ENCODE peak calls at places on chromosome 1, in eight cellular contexts. F is cardiac muscle cell; Q is CD8-positive, alpha-beta memory T cell; J is heart left ventricle; V is body of pancreas; I is HAP-1; H is DND-41; G is uterus. R is an unnamed sample.
A peak's percentile ranks its signal among the peaks of the same experiment; 100 is the strongest.

GRCh38 chr1:226867461-226868054 is 2.9 kb upstream of the PSEN2 start:
- DNase-seq in F (no peak), G (no peak), V (no peak), J (no peak), I (no peak), H (no peak), Q (no peak), R (no peak)

GRCh38 chr1:108708726-108709660 is 3.7 kb upstream of the FNDC7 start:
- DNase-seq in H (peak; percentile 41), G (no peak), Q (peak; percentile 81), V (no peak), J (no peak), F (no peak), I (peak; percentile 50), R (peak; percentile 78)

GRCh38 chr1:202873026-202873425 is 15.9 kb downstream of the RABIF start:
- DNase-seq in Q (no peak), F (no peak), V (no peak), G (no peak), J (no peak), H (no peak), I (no peak), R (peak; percentile 31)

GRCh38 chr1:77228836-77229235 is 9.6 kb upstream of the PIGK start:
- DNase-seq in F (no peak), J (no peak), I (peak; percentile 10), Q (no peak), H (no peak), G (no peak), V (no peak), R (no peak)

GRCh38 chr1:170097449-170097948 is 23.0 kb upstream of the KIFAP3 start:
- DNase-seq in H (no peak), V (no peak), G (no peak), F (no peak), Q (no peak), I (no peak), J (no peak), R (no peak)

GRCh38 chr1:2414297-2414958 is 2.1 kb upstream of the PEX10 start:
- DNase-seq in Q (peak; percentile 87), V (peak; percentile 77), G (peak; percentile 77), J (peak; percentile 70), H (peak; percentile 79), I (peak; percentile 87), F (peak; percentile 73), R (peak; percentile 95)

GRCh38 chr1:39951951-39952350 is 3.0 kb upstream of the MFSD2A start:
- DNase-seq in J (no peak), V (no peak), G (no peak), Q (no peak), H (no peak), F (no peak), I (no peak), R (no peak)

GRCh38 chr1:91099746-91100621 is 78.1 kb upstream of the ZNF644 start:
- DNase-seq in V (no peak), H (no peak), Q (peak; percentile 50), G (no peak), I (no peak), F (no peak), J (no peak), R (no peak)

GRCh38 chr1:218366322-218367052 is 21.4 kb downstream of the TGFB2 start:
- DNase-seq in I (no peak), V (no peak), G (no peak), H (no peak), J (no peak), F (no peak), Q (no peak), R (no peak)

GRCh38 chr1:36874271-36875017 is 159.9 kb downstream of the GRIK3 start:
- DNase-seq in H (no peak), J (no peak), V (peak; percentile 3), Q (no peak), I (no peak), G (no peak), F (no peak), R (no peak)

GRCh38 chr1:206710457-206710823 is 25.7 kb downstream of the MAPKAPK2 start:
- DNase-seq in H (no peak), J (no peak), G (no peak), Q (no peak), F (no peak), I (no peak), V (no peak), R (no peak)

GRCh38 chr1:206708882-206709281 is 24.2 kb downstream of the MAPKAPK2 start:
- DNase-seq in G (no peak), Q (no peak), V (no peak), I (no peak), J (no peak), F (no peak), H (no peak), R (no peak)

GRCh38 chr1:206708058-206708457 is 23.4 kb downstream of the MAPKAPK2 start:
- DNase-seq in F (no peak), J (peak; percentile 51), V (no peak), Q (no peak), I (no peak), G (no peak), H (no peak), R (peak; percentile 84)

GRCh38 chr1:206709772-206710456 is 25.2 kb downstream of the MAPKAPK2 start:
- DNase-seq in Q (no peak), I (no peak), V (no peak), J (no peak), G (no peak), F (no peak), H (no peak), R (no peak)

DNA sequence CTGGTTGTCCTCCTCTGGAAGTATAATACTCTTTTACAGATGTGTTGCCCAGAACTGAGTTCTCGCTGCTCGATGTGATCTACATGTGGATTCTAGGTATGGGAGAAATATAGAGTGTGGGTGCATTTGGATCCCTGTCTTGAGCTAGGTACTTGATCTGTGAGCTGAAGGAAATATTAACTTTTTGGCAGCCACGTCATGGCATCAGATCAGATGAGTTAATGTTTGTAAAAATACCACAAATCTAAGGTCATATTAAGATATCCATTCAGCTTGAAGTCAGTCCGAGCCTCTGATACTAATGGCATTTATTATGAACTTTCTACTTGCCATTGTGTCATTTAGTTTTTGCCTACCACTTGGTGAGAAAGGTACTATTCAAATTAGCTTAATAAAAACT is 24.6 kb downstream of the MAPKAPK2 start:
- DNase-seq in G (no peak), J (no peak), I (no peak), Q (no peak), H (no peak), V (no peak), F (no peak), R (no peak)
- H3K4me1 ChIP-seq in G (peaks cover 7% of the 10 kb centered on the region), J (peaks cover 90% of the 10 kb centered on the region), I (peaks cover 9% of the 10 kb centered on the region), Q (peaks cover 74% of the 10 kb centered on the region), H (no peaks in the 10 kb centered on the region), V (peaks cover 88% of the 10 kb centered on the region), F (peaks cover 61% of the 10 kb centered on the region), R (peaks cover 62% of the 10 kb centered on the region)

GRCh38 chr1:22741118-22741517 is 30.5 kb downstream of the EPHB2 start:
- DNase-seq in F (peak; percentile 45), G (no peak), Q (no peak), I (no peak), V (no peak), J (no peak), H (no peak), R (no peak)
- H3K4me1 ChIP-seq in F (peaks cover 42% of the 10 kb centered on the region), G (no peaks in the 10 kb centered on the region), Q (no peaks in the 10 kb centered on the region), I (no peaks in the 10 kb centered on the region), V (no peaks in the 10 kb centered on the region), J (no peaks in the 10 kb centered on the region), H (no peaks in the 10 kb centered on the region), R (peaks cover 8% of the 10 kb centered on the region)

GRCh38 chr1:228089520-228090380 is 7.2 kb downstream of the ARF1 start:
- DNase-seq in V (no peak), G (peak; percentile 13), F (no peak), I (no peak), Q (peak; percentile 40), J (no peak), H (no peak), R (peak; percentile 71)

GRCh38 chr1:228090613-228091081 is 8.1 kb downstream of the ARF1 start:
- DNase-seq in I (peak; percentile 5), J (no peak), V (peak; percentile 52), Q (peak; percentile 35), F (no peak), G (peak; percentile 12), H (no peak), R (peak; percentile 64)

GRCh38 chr1:228091084-228091483 is 8.6 kb downstream of the ARF1 start:
- DNase-seq in I (no peak), V (no peak), Q (no peak), H (no peak), J (no peak), G (no peak), F (no peak), R (peak; percentile 38)

GRCh38 chr1:228087771-228088251 is 5.3 kb downstream of the ARF1 start:
- DNase-seq in H (no peak), Q (no peak), G (no peak), V (peak; percentile 33), F (no peak), J (peak; percentile 58), I (no peak), R (peak; percentile 80)

DNA sequence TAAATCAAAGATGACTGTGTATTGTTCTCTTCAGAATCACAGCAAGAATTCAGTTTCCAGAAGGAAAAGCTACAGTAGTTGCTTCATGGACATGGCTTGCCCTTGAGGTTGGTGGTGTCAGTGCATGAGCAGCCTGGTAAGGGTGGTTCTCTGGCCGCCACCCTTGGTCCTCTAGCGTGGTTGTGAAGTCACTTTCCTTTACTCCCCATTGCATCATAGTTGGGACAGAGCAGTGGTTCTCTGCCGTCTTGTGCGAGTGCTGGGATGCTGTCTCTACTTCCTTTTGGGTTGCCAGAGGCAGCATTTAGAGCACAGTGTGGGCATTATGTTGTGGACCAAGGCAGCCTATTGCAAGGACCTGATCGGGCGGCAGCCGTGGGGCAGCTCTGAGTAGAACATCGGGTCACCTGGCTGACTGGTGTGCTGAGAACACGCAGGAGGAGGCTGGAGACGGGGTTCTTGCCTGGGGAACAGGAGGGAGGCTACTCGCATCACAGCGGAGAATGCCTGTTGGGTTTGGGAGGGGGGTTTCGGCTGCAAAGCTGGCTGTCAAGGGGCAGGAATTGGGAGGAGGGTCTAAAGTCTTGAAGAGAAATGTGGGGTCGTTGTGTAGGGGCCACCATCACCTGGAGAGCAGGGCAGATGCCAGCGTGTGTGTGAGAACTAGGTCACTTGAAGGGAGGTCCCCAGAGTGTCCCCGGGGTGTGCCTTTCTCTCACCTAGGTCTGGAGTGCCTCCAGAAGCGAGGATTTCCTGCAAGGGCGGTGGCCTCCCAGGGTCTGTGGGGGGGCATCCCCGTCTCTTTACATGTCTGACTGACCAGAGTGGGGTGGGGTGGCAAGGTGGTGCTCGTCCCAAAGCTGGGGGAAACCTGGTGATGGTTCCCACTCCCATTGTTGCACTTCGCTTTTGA is 6.3 kb downstream of the ARF1 start:
- DNase-seq in G (peak; percentile 12), F (no peak), I (no peak), V (no peak), H (no peak), Q (peak; percentile 36), J (no peak), R (peak; percentile 79)
- H3K4me1 ChIP-seq in G (peaks cover 22% of the 10 kb centered on the region), F (peaks cover 55% of the 10 kb centered on the region), I (peaks cover 17% of the 10 kb centered on the region), V (peaks cover 98% of the 10 kb centered on the region), H (peaks cover 37% of the 10 kb centered on the region), Q (peaks cover 88% of the 10 kb centered on the region), J (peaks cover 95% of the 10 kb centered on the region), R (peaks cover 99% of the 10 kb centered on the region)

DNA sequence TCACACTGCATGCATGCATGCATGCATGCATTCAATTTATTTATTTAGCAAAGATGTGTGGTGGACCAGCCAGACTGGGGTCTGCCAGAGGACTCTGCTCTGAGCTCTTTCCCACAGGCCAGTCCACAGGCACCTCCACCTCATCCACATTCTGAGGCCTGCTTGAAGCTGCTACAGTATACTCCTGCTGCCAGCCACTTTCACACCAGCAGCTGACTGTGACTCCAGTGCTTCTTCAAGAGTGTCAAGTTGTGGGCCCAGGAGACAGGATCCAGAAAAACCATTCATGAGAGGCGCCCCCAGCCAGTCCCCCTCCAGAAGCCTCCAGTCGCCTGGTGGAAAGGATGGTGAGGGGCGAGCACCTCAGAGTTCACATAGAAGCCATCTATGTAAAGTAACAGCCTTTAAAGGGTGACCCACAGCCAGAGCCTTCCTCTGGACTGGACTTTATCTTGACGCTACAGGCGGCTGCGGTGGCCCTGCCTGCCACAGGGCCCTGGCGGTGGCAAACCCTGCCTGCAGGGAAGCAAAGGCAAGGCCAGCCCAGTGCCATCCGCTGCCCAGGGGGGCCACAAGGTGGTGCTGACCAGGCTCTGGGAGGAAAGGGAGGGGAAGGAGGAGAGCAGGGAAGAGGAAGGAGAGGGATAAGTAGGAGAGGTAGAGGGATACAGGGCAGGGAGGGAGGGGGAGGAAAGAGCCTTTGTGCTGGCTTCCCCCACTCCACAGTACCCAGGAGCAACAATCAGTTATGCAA is 30.7 kb downstream of the SSBP3 start:
- DNase-seq in J (peak; percentile 54), V (no peak), Q (no peak), F (peak; percentile 56), G (no peak), I (no peak), H (no peak), R (peak; percentile 82)
- H3K4me1 ChIP-seq in J (peaks cover 93% of the 10 kb centered on the region), V (peaks cover 68% of the 10 kb centered on the region), Q (peaks cover 65% of the 10 kb centered on the region), F (peaks cover 92% of the 10 kb centered on the region), G (peaks cover 12% of the 10 kb centered on the region), I (peaks cover 36% of the 10 kb centered on the region), H (no peaks in the 10 kb centered on the region), R (peaks cover 99% of the 10 kb centered on the region)